ENCODE peak calls at places on chromosome 18, in six cellular contexts. L is IMR-90, W is H9, N is H1, Q is mesenchymal stem cell, P is neuronal stem cell. S is an unnamed sample.
A peak's percentile ranks its signal among the peaks of the same experiment; 100 is the strongest.

GRCh38 chr18:22604390-22604985 is 186.8 kb upstream of the CTAGE1 start:
- DNase-seq in N (no peak), L (peak; percentile 36), Q (no peak), W (no peak), P (no peak), S (no peak)

GRCh38 chr18:8349608-8350323 is 259.5 kb upstream of the RAB12 start:
- DNase-seq in Q (no peak), L (no peak), N (no peak), P (no peak), W (no peak), S (no peak)

GRCh38 chr18:13221821-13222220 is 3.3 kb downstream of the LDLRAD4 start:
- DNase-seq in W (no peak), Q (peak; percentile 20), N (no peak), L (no peak), P (no peak), S (no peak)

GRCh38 chr18:58208207-58208944 is 164.3 kb downstream of the NEDD4L start:
- DNase-seq in L (peak; percentile 67), N (no peak), P (no peak), Q (peak; percentile 84), W (no peak), S (no peak)

GRCh38 chr18:39675358-39675757 is 2109.8 kb upstream of the CELF4 start:
- DNase-seq in L (peak; percentile 59), Q (peak; percentile 38), P (no peak), W (no peak), N (no peak), S (no peak)

GRCh38 chr18:62187543-62188378 is 706 bp downstream of the RELCH start:
- DNase-seq in Q (peak; percentile 37), N (no peak), P (peak; percentile 30), W (peak; percentile 41), L (peak; percentile 21), S (no peak)

GRCh38 chr18:34114996-34115395 is 109.7 kb downstream of the NOL4 start:
- DNase-seq in N (no peak), L (no peak), W (peak; percentile 28), P (no peak), Q (peak; percentile 12), S (no peak)

GRCh38 chr18:7038330-7038846 is 79.2 kb downstream of the LAMA1 start:
- DNase-seq in W (peak; percentile 80), P (peak; percentile 45), Q (peak; percentile 59), N (peak; percentile 29), L (peak; percentile 99), S (peak; percentile 90)

GRCh38 chr18:58639751-58640427 is 11.0 kb upstream of the ALPK2 start:
- DNase-seq in Q (peak; percentile 76), N (no peak), W (no peak), L (peak; percentile 69), P (no peak), S (no peak)

GRCh38 chr18:12015697-12016062 is 34.4 kb downstream of the IMPA2 start:
- DNase-seq in L (peak; percentile 72), P (no peak), Q (no peak), W (no peak), N (no peak), S (no peak)

GRCh38 chr18:9285604-9286003 is 49.0 kb upstream of the TWSG1 start:
- DNase-seq in L (no peak), N (no peak), Q (no peak), P (no peak), W (no peak), S (no peak)

GRCh38 chr18:32019251-32019943 is 772 bp downstream of the RNF125 start:
- DNase-seq in Q (peak; percentile 41), P (peak; percentile 26), N (peak; percentile 9), W (peak; percentile 49), L (no peak), S (no peak)

GRCh38 chr18:13392029-13392750 is 173.6 kb downstream of the LDLRAD4 start:
- DNase-seq in L (no peak), N (no peak), P (no peak), W (no peak), Q (no peak), S (no peak)

GRCh38 chr18:2466978-2467377 is 104.3 kb downstream of the METTL4 start:
- DNase-seq in P (no peak), N (no peak), L (no peak), W (no peak), Q (no peak), S (no peak)
- H2BK5ac ChIP-seq in P (no peak overlapping the region), N (no peak overlapping the region), L (no peak overlapping the region), W (no peak overlapping the region), Q (no peak overlapping the region), S (no peak overlapping the region)

GRCh38 chr18:74856967-74857366 is 259.3 kb downstream of the ZNF407 start:
- DNase-seq in N (no peak), W (no peak), P (no peak), L (no peak), Q (no peak), S (no peak)
- H2BK120ac ChIP-seq in N (no peak overlapping the region), W (no peak overlapping the region), P (no peak overlapping the region), L (no peak overlapping the region), Q (no peak overlapping the region), S (no peak overlapping the region)

GRCh38 chr18:56632070-56633022 is 6.0 kb downstream of the TXNL1 start:
- DNase-seq in N (no peak), P (no peak), L (no peak), Q (no peak), W (no peak), S (no peak)

DNA sequence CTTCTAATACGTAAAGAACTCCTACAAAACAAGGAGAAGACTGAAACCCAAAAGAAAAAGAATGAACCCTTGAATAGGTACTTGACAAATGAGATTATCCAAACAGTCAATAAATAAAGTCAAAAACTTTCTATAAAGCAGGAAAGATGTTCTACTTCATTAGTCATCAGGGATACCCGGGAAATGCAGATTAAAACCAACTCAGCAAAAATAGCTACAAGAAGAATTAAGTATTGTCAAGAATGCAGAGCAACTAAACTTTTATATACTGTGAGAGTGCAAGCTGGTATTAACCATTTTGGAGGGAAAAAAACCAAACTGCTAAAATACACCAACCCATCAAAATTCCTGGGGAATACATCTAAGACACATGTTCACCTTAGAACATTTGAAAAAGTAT is 10.4 kb downstream of the TXNL1 start:
- DNase-seq in Q (no peak), N (no peak), W (no peak), L (peak; percentile 10), P (no peak), S (no peak)
- H3K14ac ChIP-seq in Q (no peak overlapping the region), N (no peak overlapping the region), W (no peak overlapping the region), L (no peak overlapping the region), P (no peak overlapping the region), S (no peak overlapping the region)

DNA sequence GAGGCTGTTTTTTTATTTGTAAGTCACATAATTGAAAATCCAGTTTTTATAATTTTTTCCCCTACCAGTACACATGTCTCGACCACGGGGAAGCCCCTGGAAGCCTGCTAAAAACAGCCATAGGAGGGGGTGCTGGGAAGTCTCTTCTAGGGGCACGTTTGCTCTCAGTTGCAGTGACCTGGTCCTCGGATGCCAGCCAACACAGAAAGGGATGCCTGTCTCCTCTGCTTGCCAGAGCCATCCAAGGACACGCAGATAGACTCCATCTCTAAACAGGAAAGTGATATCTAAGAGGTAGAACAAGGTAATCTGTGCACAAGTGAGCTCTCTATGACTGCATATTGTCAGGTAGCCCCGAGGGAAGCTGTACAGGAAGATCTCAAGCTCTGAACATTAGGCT is 255.8 kb downstream of the SETBP1 start:
- DNase-seq in P (no peak), Q (no peak), W (no peak), L (no peak), N (no peak), S (no peak)
- H2BK5ac ChIP-seq in P (no peak overlapping the region), Q (no peak overlapping the region), W (no peak overlapping the region), L (no peak overlapping the region), N (no peak overlapping the region), S (no peak overlapping the region)

GRCh38 chr18:29163596-29163995 is 986.7 kb upstream of the CDH2 start:
- DNase-seq in Q (no peak), W (no peak), P (no peak), L (no peak), N (no peak), S (no peak)

GRCh38 chr18:29157057-29157780 is 980.3 kb upstream of the CDH2 start:
- DNase-seq in P (no peak), Q (no peak), L (no peak), N (no peak), W (no peak), S (no peak)

GRCh38 chr18:29157905-29158304 is 981.0 kb upstream of the CDH2 start:
- DNase-seq in W (no peak), Q (no peak), L (peak; percentile 22), N (no peak), P (no peak), S (peak; percentile 40)

GRCh38 chr18:29161429-29161828 is 984.5 kb upstream of the CDH2 start:
- DNase-seq in P (no peak), Q (no peak), W (no peak), N (no peak), L (peak; percentile 26), S (no peak)

DNA sequence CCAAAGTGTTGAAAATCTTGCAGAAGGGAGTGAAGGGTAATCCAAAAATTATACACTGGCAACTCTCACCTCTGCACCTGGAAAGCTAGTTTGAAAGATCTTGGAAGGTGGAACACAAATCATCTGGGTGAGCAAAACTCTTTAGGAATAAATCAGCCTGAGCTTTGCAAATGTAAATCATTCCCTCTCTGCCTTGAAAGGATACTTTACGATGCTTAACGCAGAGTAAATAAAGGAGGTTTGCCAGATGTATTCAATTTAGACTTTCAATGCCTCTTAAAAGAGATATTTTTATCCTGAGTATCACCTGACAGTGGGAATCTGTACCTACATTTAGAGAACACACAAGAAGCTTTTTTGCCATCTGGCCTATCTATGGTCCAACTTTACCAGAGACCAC is 983.2 kb upstream of the CDH2 start:
- DNase-seq in Q (no peak), L (no peak), W (no peak), N (no peak), P (no peak), S (no peak)
- H2BK120ac ChIP-seq in Q (no peak overlapping the region), L (peak overlapping the region; percentile 71), W (no peak overlapping the region), N (no peak overlapping the region), P (no peak overlapping the region), S (no peak overlapping the region)

S was measured in trophoblast cell.